ENCODE peak calls at places on chromosomes 1 and 21, in six cellular contexts. V is body of pancreas, F is cardiac fibroblast, U is PC-9, P is AG09309, B is foreskin fibroblast. E is an unnamed sample.

GRCh38 chr1:238777551-238777950 is 608.8 kb upstream of the CHRM3 start:
- DNase-seq in P (peak), V (no peak), F (peak), B (no peak), U (no peak), E (no peak)

GRCh38 chr1:214660900-214661299 is 57.9 kb downstream of the CENPF start:
- DNase-seq in P (peak), V (peak), B (peak), F (peak), U (no peak), E (peak)

GRCh38 chr1:17208546-17208945 is 3.6 kb downstream of the PADI1 start:
- DNase-seq in B (no peak), U (no peak), F (no peak), V (no peak), P (no peak), E (no peak)

GRCh38 chr1:243526180-243526579 is 270.3 kb downstream of the SDCCAG8 start:
- DNase-seq in U (no peak), P (no peak), V (no peak), F (no peak), B (no peak), E (no peak)

GRCh38 chr1:224054611-224055010 is 59.3 kb upstream of the FBXO28 start:
- DNase-seq in V (no peak), U (no peak), B (peak), F (peak), P (no peak), E (no peak)

GRCh38 chr1:218514694-218515093 is 169.6 kb downstream of the TGFB2 start:
- DNase-seq in F (no peak), B (peak), U (no peak), V (no peak), P (no peak), E (no peak)

GRCh38 chr21:45253180-45253579 is 34.5 kb downstream of the POFUT2 start:
- DNase-seq in U (no peak), P (no peak), B (no peak), V (no peak), F (peak), E (no peak)

GRCh38 chr1:7580923-7581753 is 190.0 kb upstream of the VAMP3 start:
- DNase-seq in V (peak), F (peak), B (peak), U (no peak), P (peak), E (no peak)

GRCh38 chr1:219329606-219330005 is 155.9 kb downstream of the LYPLAL1 start:
- DNase-seq in F (peak), U (no peak), P (no peak), B (peak), V (no peak), E (peak)

GRCh38 chr1:215544566-215544965 is 22.5 kb upstream of the KCTD3 start:
- DNase-seq in V (no peak), F (no peak), U (no peak), B (no peak), P (no peak), E (no peak)

GRCh38 chr21:28229811-28230210 is 762.9 kb downstream of the LTN1 start:
- DNase-seq in F (peak), P (peak), V (no peak), B (peak), U (no peak), E (no peak)

GRCh38 chr1:75708910-75709309 is 15.6 kb upstream of the ACADM start:
- DNase-seq in V (no peak), B (no peak), U (no peak), P (no peak), F (no peak), E (no peak)

GRCh38 chr1:35029756-35030155 is 2.0 kb downstream of the ZMYM6 start:
- DNase-seq in U (no peak), V (no peak), F (peak), P (no peak), B (no peak), E (no peak)

GRCh38 chr21:16248705-16249104 is 518.9 kb downstream of the USP25 start:
- DNase-seq in V (no peak), F (no peak), U (no peak), B (no peak), P (no peak), E (no peak)

GRCh38 chr1:48055854-48056253 is 58.7 kb upstream of the TRABD2B start:
- DNase-seq in P (no peak), U (no peak), V (no peak), F (no peak), B (no peak), E (no peak)

GRCh38 chr1:93317943-93318342 is 27.8 kb upstream of the DR1 start:
- DNase-seq in F (no peak), P (no peak), V (no peak), B (no peak), U (no peak), E (no peak)

GRCh38 chr21:37193006-37193405 is 74.1 kb downstream of the VPS26C start:
- DNase-seq in U (no peak), P (no peak), V (no peak), F (no peak), B (no peak), E (no peak)

GRCh38 chr21:45409466-45410150 is 4.6 kb downstream of the COL18A1 start:
- DNase-seq in U (no peak), F (no peak), V (peak), B (no peak), P (no peak), E (no peak)

GRCh38 chr1:12722626-12723025 is 6.7 kb downstream of the AADACL3 start:
- DNase-seq in B (no peak), P (no peak), F (no peak), V (no peak), U (no peak), E (no peak)

DNA sequence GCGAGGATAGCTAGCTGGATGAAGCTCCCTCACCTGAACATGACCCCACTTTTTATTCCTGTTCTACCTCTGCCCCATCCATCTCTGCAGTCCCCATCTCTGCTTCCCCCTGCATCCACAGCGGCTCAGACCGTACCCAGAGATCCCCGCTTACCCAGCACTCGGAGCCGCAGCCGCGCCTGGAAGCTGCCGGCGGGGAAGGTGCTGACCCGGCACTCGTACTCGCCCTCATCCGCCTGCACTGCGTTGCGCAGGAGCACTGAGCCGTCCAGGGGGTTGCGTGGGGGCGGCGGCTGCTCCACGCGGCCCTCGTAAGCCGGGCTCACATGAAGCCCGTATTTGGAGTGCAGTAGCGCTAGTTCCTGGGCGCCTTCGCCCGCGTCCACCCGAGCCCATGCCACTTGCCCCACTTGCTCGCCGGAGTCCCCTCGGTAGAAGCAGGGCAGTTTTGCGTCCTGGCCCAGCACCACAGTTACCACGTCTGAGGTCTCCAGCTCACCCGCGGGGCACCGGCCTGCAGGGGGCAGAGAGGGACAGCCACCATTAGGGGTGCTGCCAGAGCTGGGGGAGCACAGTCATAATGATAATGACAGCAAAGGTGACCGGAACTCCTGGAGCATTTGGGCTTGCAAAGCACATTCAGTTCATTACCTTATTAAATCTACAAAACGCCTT is 9.8 kb downstream of the NECTIN4 start:
- DNase-seq in F (no peak), P (no peak), B (no peak), U (no peak), V (no peak), E (no peak)
- TF ChIP-seq CTCF in F (no peak), P (no peak), B (no peak), U (no peak), V (no peak), E (no peak)

GRCh38 chr1:204358145-204358544 is 1.6 kb downstream of the PLEKHA6 start:
- DNase-seq in V (no peak), B (no peak), U (no peak), F (no peak), P (no peak), E (no peak)

GRCh38 chr1:204360314-204360713 is 585 bp upstream of the PLEKHA6 start:
- DNase-seq in P (no peak), U (no peak), F (no peak), V (no peak), B (no peak), E (no peak)

GRCh38 chr1:204359131-204359473 is 627 bp downstream of the PLEKHA6 start:
- DNase-seq in V (no peak), U (no peak), B (no peak), F (no peak), P (no peak), E (no peak)

GRCh38 chr1:204358605-204359004 is 1.1 kb downstream of the PLEKHA6 start:
- DNase-seq in F (no peak), U (no peak), P (no peak), V (no peak), B (no peak), E (no peak)

GRCh38 chr1:204359474-204360255 is at the start of gene PLEKHA6:
- DNase-seq in F (peak), B (peak), U (peak), P (peak), V (peak), E (no peak)
- H3K4me3 ChIP-seq in F (no peak), B (peak), U (no peak), P (peak), V (no peak), E (no peak)

DNA sequence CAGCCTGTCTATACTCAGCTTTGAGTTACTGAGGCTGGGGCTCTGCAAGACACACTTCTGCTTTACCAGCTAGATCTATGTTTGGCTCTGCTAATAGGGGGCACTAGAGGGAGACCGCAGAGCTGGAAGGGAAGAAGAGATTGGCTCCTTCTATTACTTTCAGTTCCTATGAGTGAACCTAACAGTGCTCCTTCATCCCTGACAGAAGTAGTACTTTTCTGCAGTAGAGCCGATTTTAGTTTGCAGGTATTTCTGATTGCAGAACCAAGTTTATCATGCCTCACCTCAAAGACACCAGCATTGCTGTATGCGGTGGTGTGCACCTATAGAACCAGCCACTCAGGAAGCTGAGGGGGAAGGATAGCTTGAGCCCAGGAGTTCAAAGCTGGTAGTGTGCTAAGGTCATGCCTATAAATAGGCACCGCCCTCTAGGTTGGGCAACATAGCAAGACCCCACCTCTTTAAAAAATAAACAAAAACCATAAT is 5.7 kb upstream of the ZDHHC18 start:
- DNase-seq in U (no peak), F (no peak), B (no peak), V (peak), P (no peak), E (no peak)
- TF ChIP-seq CTCF in U (no peak), F (no peak), B (no peak), V (no peak), P (no peak), E (no peak)

GRCh38 chr1:198902616-198903140 is 263.8 kb downstream of the PTPRC start:
- DNase-seq in B (no peak), V (no peak), P (no peak), U (no peak), F (no peak), E (no peak)

GRCh38 chr1:198904356-198904755 is 265.5 kb downstream of the PTPRC start:
- DNase-seq in F (peak), P (no peak), U (no peak), V (no peak), B (peak), E (no peak)

GRCh38 chr1:198901280-198901679 is 262.4 kb downstream of the PTPRC start:
- DNase-seq in F (no peak), P (no peak), B (no peak), V (no peak), U (no peak), E (no peak)

GRCh38 chr1:198906739-198907422 is 268.0 kb downstream of the PTPRC start:
- DNase-seq in P (no peak), V (no peak), B (no peak), F (no peak), U (no peak), E (no peak)

DNA sequence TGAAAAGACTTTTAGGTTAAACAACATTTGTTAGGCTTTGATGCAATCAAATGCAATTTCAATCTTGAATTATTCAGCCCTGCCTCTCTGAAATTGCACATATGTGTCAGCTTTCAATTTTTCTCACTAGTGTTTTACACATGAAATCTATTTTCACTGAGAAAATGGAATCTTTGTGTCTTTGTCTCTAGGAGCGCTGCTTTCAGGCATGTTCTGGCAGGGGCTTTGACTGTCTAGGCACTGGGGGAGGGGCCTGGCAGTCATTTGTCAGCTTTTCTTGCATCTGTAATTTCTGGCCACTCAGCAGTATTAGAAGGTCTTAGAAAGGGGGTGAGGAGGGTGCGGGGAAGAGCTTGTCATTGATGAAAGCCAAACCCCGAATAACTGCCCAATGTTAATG is 264.4 kb downstream of the PTPRC start:
- DNase-seq in U (no peak), P (no peak), V (no peak), F (no peak), B (no peak), E (no peak)
- H3K4me3 ChIP-seq in U (no peak), P (no peak), V (no peak), F (no peak), B (no peak), E (no peak)

DNA sequence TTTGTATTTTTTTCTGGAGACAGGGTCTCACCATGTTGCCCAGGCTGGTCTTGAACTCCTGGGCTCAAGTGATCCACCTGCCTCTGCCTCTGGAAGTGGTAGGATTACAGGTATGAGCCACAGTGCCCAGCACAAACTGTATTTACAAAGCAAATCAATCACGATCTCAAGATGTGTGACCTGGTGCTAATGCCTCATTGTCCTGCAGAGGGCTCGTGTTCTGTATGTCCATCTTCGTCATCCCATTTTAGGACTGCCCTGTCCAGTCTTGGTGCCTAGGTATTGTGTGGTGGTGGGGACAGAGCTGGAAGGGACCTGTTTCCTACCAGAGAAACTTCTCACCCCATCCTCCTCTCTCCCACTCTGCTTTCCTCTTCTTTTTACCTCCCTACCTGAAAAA is 20.2 kb downstream of the PROK1 start:
- DNase-seq in F (no peak), U (no peak), P (no peak), V (no peak), B (no peak), E (no peak)
- TF ChIP-seq CTCF in F (no peak), U (no peak), P (peak), V (no peak), B (no peak), E (no peak)

GRCh38 chr1:156625436-156626078 is 6.3 kb downstream of the HAPLN2 start:
- DNase-seq in B (peak), F (peak), V (peak), P (no peak), U (peak), E (no peak)
- H3K4me3 ChIP-seq in B (no peak), F (no peak), V (no peak), P (no peak), U (no peak), E (no peak)

DNA sequence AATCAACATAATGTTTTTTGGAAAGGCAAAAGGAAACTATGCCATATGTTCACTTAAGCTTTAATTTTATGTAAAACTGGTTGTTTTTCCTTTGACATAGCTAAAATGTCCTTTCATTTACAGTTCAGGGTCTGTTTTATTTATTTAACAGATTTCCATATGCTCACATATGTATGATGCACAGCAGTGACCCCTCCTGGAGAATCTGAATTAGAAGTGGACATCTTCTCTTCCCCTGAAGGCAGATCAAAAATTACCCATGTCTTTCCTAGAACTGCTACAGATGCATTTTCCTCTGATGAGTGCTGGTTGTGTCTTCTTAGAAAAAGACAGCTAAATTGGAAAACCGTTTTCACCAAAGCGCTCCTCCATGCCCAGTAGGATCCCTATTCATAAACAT is 143.6 kb upstream of the USH2A start:
- DNase-seq in U (no peak), F (peak), B (peak), V (peak), P (no peak), E (no peak)
- TF ChIP-seq CTCF in U (peak), F (peak), B (peak), V (peak), P (no peak), E (no peak)

DNA sequence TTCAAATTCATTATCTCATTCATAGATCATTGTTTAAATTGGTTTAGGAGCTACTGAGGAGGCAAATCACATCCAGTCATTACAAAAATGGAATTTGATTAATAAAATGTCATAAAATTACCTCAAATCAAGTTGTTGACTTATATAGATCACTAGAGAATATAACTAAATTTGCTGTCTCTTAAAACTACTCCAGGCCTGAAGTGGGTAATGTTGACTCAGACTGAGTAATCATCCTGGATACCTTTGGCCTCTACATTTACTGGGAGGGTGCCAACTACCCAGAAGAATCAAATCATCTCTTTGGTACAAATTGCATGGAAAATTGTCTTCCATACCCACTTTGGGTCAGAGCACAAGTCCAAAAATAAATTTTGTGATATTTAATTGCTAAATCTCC is 191.2 kb upstream of the GREM2 start:
- DNase-seq in V (no peak), U (no peak), B (peak), P (peak), F (peak), E (peak)
- H3K4me3 ChIP-seq in V (no peak), U (no peak), B (no peak), P (no peak), F (no peak), E (no peak)

E was measured in kidney epithelial cell.